ENCODE peak calls at places on chromosomes 12 and 14, in seven cellular contexts. W, M, E, G, K, N and Q are unnamed samples.

GRCh38 chr12:10339441-10339840 is 31.8 kb downstream of the KLRD1 start:
- DNase-seq in K (no peak), G (no peak), N (no peak), W (no peak), M (no peak), E (no peak), Q (no peak)

GRCh38 chr14:91059576-91060471 is 617 bp downstream of the RPS6KA5 start:
- DNase-seq in N (peak), K (peak), G (peak), W (no peak), E (peak), M (peak), Q (peak)

GRCh38 chr12:107400686-107401447 is 284.7 kb upstream of the PWP1 start:
- DNase-seq in N (no peak), K (no peak), G (no peak), M (no peak), W (peak), E (peak), Q (no peak)

GRCh38 chr12:112828534-112828933 is 37.0 kb downstream of the RPH3A start:
- DNase-seq in M (no peak), G (no peak), W (no peak), E (peak), N (no peak), K (no peak), Q (no peak)

GRCh38 chr14:95514131-95515079 is 2.0 kb downstream of the SYNE3 start:
- DNase-seq in K (no peak), N (no peak), W (no peak), E (no peak), M (no peak), G (no peak), Q (no peak)

GRCh38 chr14:71789005-71789404 is 143.2 kb upstream of the RGS6 start:
- DNase-seq in W (no peak), N (no peak), G (no peak), K (no peak), M (no peak), E (no peak), Q (no peak)

GRCh38 chr14:56331815-56332214 is 213.6 kb downstream of the PELI2 start:
- DNase-seq in E (no peak), M (no peak), W (no peak), G (no peak), N (peak), K (no peak), Q (no peak)

GRCh38 chr14:100723135-100723883 is 3.4 kb upstream of the DLK1 start:
- DNase-seq in G (no peak), E (no peak), K (no peak), W (no peak), M (no peak), N (no peak), Q (no peak)

GRCh38 chr12:14854586-14855163 is 11.3 kb upstream of the ART4 start:
- DNase-seq in N (no peak), G (no peak), E (no peak), W (no peak), M (no peak), K (no peak), Q (no peak)

GRCh38 chr14:31207746-31208545 is at the start of gene HECTD1:
- DNase-seq in G (peak), M (peak), E (peak), W (peak), K (peak), N (peak), Q (peak)

GRCh38 chr12:9798008-9798619 is 29.2 kb upstream of the KLRF1 start:
- DNase-seq in G (no peak), M (no peak), N (no peak), W (peak), E (peak), K (peak), Q (peak)

GRCh38 chr12:88237954-88238353 is 95.8 kb downstream of the TMTC3 start:
- DNase-seq in N (no peak), K (no peak), E (peak), G (no peak), M (no peak), W (no peak), Q (no peak)

GRCh38 chr14:50040401-50040775 is 76.0 kb downstream of the VCPKMT start:
- DNase-seq in M (no peak), N (no peak), G (no peak), E (peak), K (no peak), W (no peak), Q (no peak)

GRCh38 chr14:50344831-50345563 is 32.9 kb downstream of the DMAC2L start:
- DNase-seq in W (no peak), G (no peak), N (no peak), E (no peak), M (no peak), K (no peak), Q (no peak)

GRCh38 chr12:118376089-118377004 is at the start of gene SUDS3:
- DNase-seq in K (peak), W (peak), G (peak), M (peak), N (peak), E (peak), Q (peak)

GRCh38 chr14:93533864-93534263 is 103.1 kb downstream of the UNC79 start:
- DNase-seq in G (no peak), M (no peak), W (no peak), N (no peak), E (peak), K (no peak), Q (no peak)

GRCh38 chr12:68487721-68488309 is 122.9 kb upstream of the RAP1B start:
- DNase-seq in E (no peak), M (no peak), W (no peak), G (no peak), K (no peak), N (no peak), Q (no peak)

GRCh38 chr14:34098045-34098984 is 147.4 kb upstream of the EGLN3 start:
- DNase-seq in W (peak), N (peak), G (no peak), E (peak), K (peak), M (peak), Q (peak)

GRCh38 chr14:99360774-99361595 is 89.0 kb upstream of the BCL11B start:
- DNase-seq in M (no peak), K (no peak), N (no peak), G (no peak), W (no peak), E (peak), Q (peak)

GRCh38 chr14:95389471-95390011 is 69.8 kb upstream of the CLMN start:
- DNase-seq in E (no peak), K (peak), G (no peak), W (peak), M (peak), N (no peak), Q (no peak)

GRCh38 chr12:88235183-88235833 is 93.2 kb downstream of the TMTC3 start:
- DNase-seq in K (no peak), E (no peak), N (no peak), G (no peak), M (no peak), W (no peak), Q (no peak)

GRCh38 chr14:73662439-73663056 is 17.8 kb downstream of the DNAL1 start:
- DNase-seq in N (no peak), K (peak), W (no peak), M (no peak), E (peak), G (no peak), Q (peak)

GRCh38 chr12:104154806-104155205 is 16.8 kb upstream of the NFYB start:
- DNase-seq in K (no peak), E (no peak), N (no peak), W (no peak), M (no peak), G (no peak), Q (no peak)

GRCh38 chr12:63917864-63918742 is 73.6 kb downstream of the SRGAP1 start:
- DNase-seq in M (peak), K (peak), N (no peak), G (no peak), W (peak), E (peak), Q (no peak)

GRCh38 chr14:90815817-90816662 is at the start of gene TTC7B:
- DNase-seq in K (no peak), E (peak), N (peak), W (no peak), M (peak), G (peak), Q (peak)

GRCh38 chr14:64478634-64479250 is 13.4 kb downstream of the AKAP5 start:
- DNase-seq in M (no peak), G (no peak), E (peak), K (no peak), N (no peak), W (no peak), Q (peak)

GRCh38 chr12:27626239-27626638 is 70.0 kb upstream of the REP15 start:
- DNase-seq in N (no peak), W (no peak), K (no peak), G (no peak), M (no peak), E (no peak), Q (no peak)

GRCh38 chr12:53077030-53077429 is 2.2 kb downstream of the SPRYD3 start:
- DNase-seq in N (peak), W (no peak), K (no peak), M (no peak), E (no peak), G (no peak), Q (no peak)

GRCh38 chr12:89507015-89507824 is 17.4 kb downstream of the GALNT4 start:
- DNase-seq in N (no peak), G (no peak), W (no peak), M (no peak), K (no peak), E (peak), Q (no peak)

DNA sequence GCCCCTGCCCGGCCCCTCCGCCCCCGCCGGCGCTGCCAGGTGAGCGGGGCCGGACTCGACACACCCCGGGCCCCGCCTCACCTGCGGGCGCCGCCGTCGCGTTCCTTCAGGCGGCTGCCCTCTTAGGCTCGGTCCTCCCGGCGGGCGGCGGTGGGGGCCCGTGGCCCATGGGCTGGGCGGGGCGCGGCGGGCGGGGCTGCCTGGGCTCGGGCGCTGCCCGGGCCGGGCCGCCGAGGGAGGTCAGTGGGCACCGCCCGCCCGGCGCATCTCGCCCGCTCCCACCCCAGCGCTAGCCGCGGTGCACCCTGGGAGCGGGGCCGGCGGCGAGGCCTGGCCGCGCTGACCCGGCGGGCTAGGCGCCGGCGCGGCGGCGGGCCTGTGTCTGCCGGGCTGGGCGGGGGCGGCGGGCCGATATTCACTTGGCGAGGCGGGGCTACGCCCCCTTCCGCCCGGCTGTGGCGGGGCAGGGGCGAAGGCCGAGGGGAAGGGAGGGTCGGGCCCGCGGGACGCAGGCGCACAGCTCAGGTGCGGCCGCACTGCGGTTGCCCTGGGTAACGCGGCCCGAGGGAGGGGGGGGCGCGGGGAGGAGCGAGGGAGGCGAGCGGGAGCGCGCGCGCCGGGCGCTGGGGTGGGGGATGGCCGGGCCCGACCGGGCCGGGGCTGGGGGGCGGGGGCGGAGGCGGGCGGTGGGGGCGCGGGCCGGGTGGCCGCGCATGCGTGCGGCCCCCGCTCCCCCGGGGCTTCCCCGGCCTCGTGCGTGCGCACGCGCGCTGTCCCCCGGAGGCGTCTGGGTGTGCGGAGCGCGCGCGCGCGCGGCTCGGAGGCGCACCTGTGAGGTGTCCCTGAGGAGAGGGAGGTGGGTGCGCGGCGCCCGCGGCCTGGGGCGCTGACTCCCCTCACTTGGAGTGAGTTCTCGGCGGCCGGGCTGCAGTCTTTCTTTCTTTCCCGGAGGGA is at the start of the genes CCDC92 and ZNF664:
- DNase-seq in M (peak), K (peak), E (peak), G (peak), W (peak), N (peak), Q (peak)
- TF ChIP-seq POLR2A in M (peak), K (no peak), E (peak), G (peak), W (peak), N (peak), Q (peak)

DNA sequence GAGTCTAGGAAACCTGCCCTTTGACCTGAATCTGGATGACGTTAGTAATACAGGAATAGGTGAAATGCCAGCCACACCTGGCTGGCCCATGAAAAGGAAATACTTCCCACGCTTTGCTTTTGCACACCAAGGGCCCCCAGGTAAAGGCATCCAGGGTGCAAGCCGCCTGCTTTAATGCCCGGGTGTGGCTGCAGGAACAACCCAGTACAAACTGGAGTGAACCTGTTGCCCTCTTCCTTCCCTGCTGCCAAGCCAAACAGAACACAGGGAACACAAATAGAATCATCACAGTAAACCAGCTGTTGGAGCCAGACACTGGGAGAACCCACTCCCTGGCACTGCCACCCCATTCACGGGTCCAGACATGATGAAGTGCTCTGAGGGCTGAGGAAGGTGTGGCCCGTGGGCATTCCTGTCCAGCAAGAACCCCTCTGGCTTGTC is 24.2 kb upstream of the FOS start:
- DNase-seq in K (peak), E (no peak), G (no peak), W (no peak), M (no peak), N (no peak), Q (no peak)
- TF ChIP-seq POLR2A in K (no peak), E (no peak), G (no peak), W (no peak), M (no peak), N (no peak), Q (no peak)

DNA sequence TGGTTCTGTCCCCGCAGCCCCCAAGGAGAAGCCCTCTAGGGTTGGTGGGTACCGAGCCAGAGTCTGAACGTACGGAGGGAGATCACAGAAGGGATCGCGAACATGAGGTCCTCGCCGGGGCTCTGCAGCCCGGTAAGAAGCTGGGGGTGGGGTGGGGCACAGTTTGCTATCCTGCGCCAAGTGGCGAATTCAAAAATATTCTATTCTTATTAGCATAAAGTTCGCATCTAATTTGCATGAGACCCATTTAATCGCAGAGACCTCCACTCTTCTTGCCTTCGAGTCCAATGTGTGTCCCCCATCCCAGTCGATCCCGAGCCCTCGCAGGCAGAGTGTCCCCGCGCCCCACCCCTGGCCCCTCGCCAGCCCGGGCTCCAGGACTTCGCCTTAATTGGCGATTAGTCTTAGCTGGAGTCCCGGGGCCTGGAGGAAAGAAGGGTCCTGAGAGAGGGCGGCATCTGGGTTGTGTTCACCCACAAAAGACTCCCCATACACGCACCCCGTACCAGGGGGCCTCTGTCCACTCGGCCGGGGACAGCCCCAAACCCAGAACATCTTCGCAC is 601 bp upstream of the ARHGEF25 start:
- DNase-seq in W (peak), N (peak), K (no peak), G (no peak), E (no peak), M (no peak), Q (peak)
- TF ChIP-seq POLR2A in W (no peak), N (no peak), K (no peak), G (no peak), E (no peak), M (no peak), Q (no peak)

DNA sequence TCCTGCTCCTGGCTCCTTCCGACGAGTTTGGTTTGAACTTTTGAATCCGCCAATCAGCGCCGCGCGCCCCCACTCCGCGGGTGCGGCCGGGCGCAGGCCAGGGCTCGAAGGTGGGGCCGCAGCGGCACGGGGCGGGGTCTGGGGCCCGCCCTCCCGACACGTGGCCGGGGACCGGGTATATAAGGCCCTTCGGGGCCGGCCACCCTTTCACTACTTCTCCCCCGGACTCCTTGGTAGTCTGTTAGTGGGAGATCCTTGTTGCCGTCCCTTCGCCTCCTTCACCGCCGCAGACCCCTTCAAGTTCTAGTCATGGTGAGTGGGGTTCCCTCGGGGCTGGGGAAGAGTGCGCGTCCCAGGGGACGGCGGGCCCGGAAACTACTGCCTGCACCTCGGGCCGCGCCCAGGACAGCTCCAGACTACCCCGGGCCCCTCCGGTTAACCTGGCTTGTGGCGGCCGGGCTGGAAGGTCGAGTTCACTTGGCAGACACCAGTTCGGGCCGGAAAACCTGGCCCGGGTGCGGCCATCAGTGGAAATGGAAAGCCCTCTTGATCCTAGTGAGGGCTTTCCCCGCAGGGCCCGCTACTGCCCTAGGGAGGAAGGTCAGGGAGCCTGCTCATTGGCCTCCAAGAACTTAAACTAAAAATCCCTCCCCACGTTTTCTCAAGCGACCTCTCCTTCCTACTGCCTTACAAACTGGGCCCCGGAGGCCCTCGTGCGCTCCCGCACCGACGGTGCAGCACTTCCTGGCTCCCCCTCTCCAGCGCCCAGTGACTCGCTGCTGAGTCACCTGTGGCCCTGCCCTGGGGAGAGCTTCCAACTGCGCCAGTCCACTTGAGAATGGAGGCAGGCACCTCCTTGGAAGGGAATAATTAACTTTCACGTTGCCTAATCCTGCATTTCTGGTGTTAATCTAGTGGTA is at the start of gene TUBA1C:
- DNase-seq in G (peak), W (peak), K (peak), E (peak), M (peak), N (peak), Q (peak)
- TF ChIP-seq POLR2A in G (peak), W (peak), K (no peak), E (peak), M (peak), N (peak), Q (peak)

GRCh38 chr12:133235401-133236112 is at the start of gene ANHX:
- DNase-seq in W (no peak), G (no peak), E (no peak), K (no peak), M (no peak), N (no peak), Q (no peak)
- TF ChIP-seq POLR2A in W (no peak), G (no peak), E (no peak), K (no peak), M (no peak), N (no peak), Q (no peak)

GRCh38 chr12:93441617-93442410 is at the start of gene UBE2N:
- DNase-seq in E (peak), K (peak), G (peak), M (peak), W (peak), N (peak), Q (peak)
- TF ChIP-seq POLR2A in E (peak), K (no peak), G (peak), M (peak), W (peak), N (peak), Q (peak)